ENCODE peak calls at places on chromosomes 13 and 19, in five cellular contexts. Y is K562, U is GM12878, N is HepG2, D is SK-N-SH. L is an unnamed sample.

GRCh38 chr13:99992912-99993311 is 11.3 kb downstream of the ZIC2 start:
- DNase-seq in Y (no peak), U (no peak), N (no peak), D (no peak), L (no peak)

GRCh38 chr19:53294786-53295441 is 27.4 kb upstream of the VN1R4 start:
- DNase-seq in Y (no peak), U (no peak), N (no peak), D (no peak), L (no peak)

GRCh38 chr19:17079710-17080440 is 4.3 kb downstream of the MYO9B start:
- DNase-seq in Y (no peak), U (peak), N (peak), D (peak), L (no peak)

GRCh38 chr19:39870171-39870971 is 24.2 kb upstream of the FBL start:
- DNase-seq in Y (peak), U (no peak), N (no peak), D (no peak), L (no peak)

GRCh38 chr13:73849292-73849691 is 284.9 kb downstream of the KLF12 start:
- DNase-seq in Y (no peak), U (no peak), N (peak), D (no peak), L (no peak)

GRCh38 chr13:84648069-84648640 is 765.9 kb upstream of the SLITRK1 start:
- DNase-seq in Y (no peak), U (no peak), N (no peak), D (no peak), L (no peak)

GRCh38 chr13:90084684-90085290 is 1262.7 kb upstream of the MIR17HG start:
- DNase-seq in Y (no peak), U (no peak), N (no peak), D (no peak), L (no peak)

GRCh38 chr19:19656451-19657396 is 6.8 kb downstream of the ATP13A1 start:
- DNase-seq in Y (no peak), U (no peak), N (no peak), D (peak), L (no peak)

GRCh38 chr19:7871280-7871529 is 3.0 kb downstream of the PRR36 start:
- DNase-seq in Y (no peak), U (no peak), N (no peak), D (no peak), L (no peak)

GRCh38 chr13:35475131-35475959 is 1.1 kb downstream of the MAB21L1 start:
- DNase-seq in Y (no peak), U (no peak), N (no peak), D (peak), L (no peak)

GRCh38 chr19:46951236-46951986 is 68.2 kb upstream of the NPAS1 start:
- DNase-seq in Y (no peak), U (no peak), N (peak), D (no peak), L (no peak)

GRCh38 chr13:114222461-114222968 is 12.2 kb upstream of the CDC16 start:
- DNase-seq in Y (peak), U (no peak), N (peak), D (no peak), L (peak)

GRCh38 chr13:44651209-44651608 is 75.1 kb upstream of the TSC22D1 start:
- DNase-seq in Y (no peak), U (no peak), N (no peak), D (no peak), L (no peak)

GRCh38 chr19:5949792-5950305 is 28.1 kb downstream of the RANBP3 start:
- DNase-seq in Y (no peak), U (no peak), N (no peak), D (no peak), L (no peak)

GRCh38 chr13:26457212-26457611 is 100.3 kb upstream of the WASF3 start:
- DNase-seq in Y (no peak), U (no peak), N (no peak), D (no peak), L (peak)

GRCh38 chr19:53868091-53868891 is 608 bp downstream of the MYADM start:
- DNase-seq in Y (peak), U (no peak), N (peak), D (peak), L (no peak)

GRCh38 chr19:679418-680286 is 3.5 kb downstream of the FSTL3 start:
- DNase-seq in Y (peak), U (no peak), N (no peak), D (peak), L (peak)

GRCh38 chr19:17327654-17328516 is 6.8 kb downstream of the ANO8 start:
- DNase-seq in Y (peak), U (no peak), N (peak), D (peak), L (no peak)

GRCh38 chr13:49495783-49496762 is at the start of gene PHF11:
- DNase-seq in Y (peak), U (peak), N (peak), D (peak), L (peak)

GRCh38 chr19:41351339-41352245 is 2.1 kb downstream of the TGFB1 start:
- DNase-seq in Y (peak), U (no peak), N (no peak), D (peak), L (peak)

GRCh38 chr19:13044160-13044853 is 49.0 kb downstream of the NFIX start:
- DNase-seq in Y (no peak), U (no peak), N (no peak), D (no peak), L (no peak)

GRCh38 chr13:29362849-29363604 is 232.5 kb downstream of the SLC7A1 start:
- DNase-seq in Y (peak), U (peak), N (peak), D (peak), L (peak)

GRCh38 chr19:41641879-41642485 is 15.1 kb upstream of the CEACAM4 start:
- DNase-seq in Y (peak), U (peak), N (peak), D (peak), L (peak)

GRCh38 chr19:34148672-34149185 is 23.6 kb upstream of the LSM14A start:
- DNase-seq in Y (no peak), U (no peak), N (no peak), D (no peak), L (no peak)

GRCh38 chr19:41977916-41978315 is 16.1 kb downstream of the ATP1A3 start:
- DNase-seq in Y (no peak), U (no peak), N (no peak), D (no peak), L (no peak)

GRCh38 chr19:48362716-48363499 is 832 bp downstream of the TMEM143 start:
- DNase-seq in Y (peak), U (peak), N (peak), D (peak), L (peak)

GRCh38 chr19:8209965-8210659 is 942 bp downstream of the CERS4 start:
- DNase-seq in Y (no peak), U (no peak), N (no peak), D (no peak), L (no peak)

GRCh38 chr19:3123088-3123721 is 12.6 kb upstream of the GNA15 start:
- DNase-seq in Y (no peak), U (no peak), N (no peak), D (no peak), L (no peak)
- TF ChIP-seq REST in Y (no peak), U (no peak), N (no peak), D (no peak), L (no peak)

DNA sequence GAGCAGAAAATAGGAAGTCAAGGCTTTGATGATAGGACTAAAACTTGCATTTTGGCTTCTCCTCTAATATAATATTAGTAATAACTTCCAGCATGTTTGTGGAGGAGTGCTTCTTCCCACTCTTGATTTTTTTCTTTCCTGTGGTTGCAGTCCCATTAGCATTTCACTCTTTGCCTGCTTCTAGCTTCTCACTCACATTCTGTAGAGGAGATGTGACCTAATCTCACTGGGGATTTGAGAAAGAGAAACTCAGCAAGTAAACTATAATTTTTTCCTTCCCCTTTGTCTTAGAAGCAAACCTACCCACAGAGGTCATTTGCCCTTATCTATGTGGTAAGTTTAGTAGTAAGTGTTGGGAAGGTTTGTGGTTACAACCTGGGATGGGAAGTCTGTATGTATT is 169.4 kb upstream of the HTR2A start:
- DNase-seq in Y (no peak), U (no peak), N (no peak), D (no peak), L (no peak)
- TF ChIP-seq GABPA in Y (no peak), U (no peak), N (no peak), D (no peak), L (no peak)

GRCh38 chr19:28949535-28949934 is 263.4 kb downstream of the UQCRFS1 start:
- DNase-seq in Y (no peak), U (no peak), N (no peak), D (no peak), L (no peak)

GRCh38 chr19:28943651-28944050 is 269.3 kb downstream of the UQCRFS1 start:
- DNase-seq in Y (peak), U (no peak), N (no peak), D (no peak), L (no peak)

GRCh38 chr19:28949027-28949426 is 263.9 kb downstream of the UQCRFS1 start:
- DNase-seq in Y (no peak), U (no peak), N (no peak), D (no peak), L (no peak)

GRCh38 chr19:28948531-28948930 is 264.4 kb downstream of the UQCRFS1 start:
- DNase-seq in Y (no peak), U (no peak), N (no peak), D (no peak), L (no peak)
- TF ChIP-seq REST in Y (no peak), U (no peak), N (no peak), D (no peak), L (no peak)

GRCh38 chr19:15396436-15396835 is 16.8 kb upstream of the AKAP8 start:
- DNase-seq in Y (no peak), U (no peak), N (no peak), D (no peak), L (no peak)
- TF ChIP-seq GABPA in Y (no peak), U (no peak), N (no peak), D (no peak), L (no peak)

GRCh38 chr13:42970824-42971669 is 21.0 kb downstream of the EPSTI1 start:
- DNase-seq in Y (peak), U (no peak), N (peak), D (peak), L (peak)
- TF ChIP-seq REST in Y (no peak), U (no peak), N (no peak), D (no peak), L (no peak)

GRCh38 chr13:24927810-24928404 is 163.9 kb downstream of the RNF17 start:
- DNase-seq in Y (no peak), U (no peak), N (peak), D (no peak), L (no peak)
- TF ChIP-seq GABPA in Y (no peak), U (no peak), N (no peak), D (no peak), L (no peak)

GRCh38 chr13:51499841-51500240 is 47.0 kb upstream of the INTS6 start:
- DNase-seq in Y (no peak), U (no peak), N (no peak), D (no peak), L (no peak)
- TF ChIP-seq REST in Y (no peak), U (no peak), N (no peak), D (no peak), L (no peak)

DNA sequence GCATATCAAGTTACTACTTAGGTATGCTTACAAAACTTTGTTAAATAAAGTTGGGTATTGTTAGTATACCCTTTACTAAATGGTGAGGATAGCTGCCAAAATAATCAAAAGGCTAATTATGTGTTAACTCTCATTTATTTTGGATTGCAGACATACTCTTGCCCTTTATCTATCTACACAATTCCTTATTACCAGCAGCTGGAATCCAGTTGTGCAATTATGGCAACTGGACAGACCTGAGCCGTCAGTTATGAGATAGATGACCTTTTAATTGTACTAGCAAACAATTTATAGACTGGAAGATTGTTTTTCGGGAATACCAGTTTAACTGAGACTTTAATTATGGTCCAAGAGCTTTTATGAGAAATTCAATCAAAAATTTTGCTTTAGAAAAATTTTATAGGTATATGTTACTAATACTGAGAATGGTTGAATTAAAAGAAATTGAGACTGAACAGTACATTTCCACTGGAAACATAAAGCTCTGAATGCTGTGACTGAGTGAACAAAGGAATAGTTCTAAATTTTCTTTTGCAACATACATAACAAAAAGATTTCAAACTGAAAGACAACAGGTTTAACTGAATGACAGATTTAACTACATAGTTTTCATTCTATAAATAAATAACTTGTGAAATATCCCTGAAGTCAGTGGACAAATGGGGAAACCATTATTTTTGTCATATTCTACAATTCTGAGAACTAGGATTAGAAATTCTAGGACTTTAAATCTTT is 97.5 kb downstream of the ZC3H13 start:
- DNase-seq in Y (no peak), U (no peak), N (no peak), D (no peak), L (no peak)
- TF ChIP-seq GABPA in Y (no peak), U (no peak), N (no peak), D (no peak), L (no peak)

L was measured in HL-60.